ENCODE peak calls at places on chromosomes 7 and 10, in five cellular contexts. One of them, this sample, is unnamed.

GRCh38 chr10:24206926-24207701 is 1.8 kb upstream of the KIAA1217 start:
- DNase-seq in SK-N-SH: peak
- DNase-seq in K562: no peak
- DNase-seq in mesenchymal stem cell: no peak
- DNase-seq in neuronal stem cell: no peak
- DNase-seq in this sample: no peak

GRCh38 chr10:85548038-85548437 is 818.6 kb downstream of the GRID1 start:
- DNase-seq in K562: no peak
- DNase-seq in mesenchymal stem cell: peak
- DNase-seq in neuronal stem cell: peak
- DNase-seq in SK-N-SH: peak
- DNase-seq in this sample: peak

GRCh38 chr10:51915031-51915542 is 215.7 kb upstream of the CSTF2T start:
- DNase-seq in neuronal stem cell: no peak
- DNase-seq in K562: no peak
- DNase-seq in mesenchymal stem cell: no peak
- DNase-seq in SK-N-SH: no peak
- DNase-seq in this sample: no peak

GRCh38 chr7:284762-285722 is 4.9 kb upstream of the FOXL3 start:
- DNase-seq in K562: no peak
- DNase-seq in SK-N-SH: no peak
- DNase-seq in mesenchymal stem cell: no peak
- DNase-seq in neuronal stem cell: no peak
- DNase-seq in this sample: no peak

GRCh38 chr7:12030116-12030515 is 181.0 kb upstream of the TMEM106B start:
- DNase-seq in mesenchymal stem cell: peak
- DNase-seq in K562: no peak
- DNase-seq in SK-N-SH: no peak
- DNase-seq in neuronal stem cell: no peak
- DNase-seq in this sample: no peak

GRCh38 chr7:154568346-154568745 is 434.6 kb downstream of the PAXIP1 start:
- DNase-seq in mesenchymal stem cell: no peak
- DNase-seq in K562: no peak
- DNase-seq in neuronal stem cell: no peak
- DNase-seq in SK-N-SH: no peak
- DNase-seq in this sample: no peak

GRCh38 chr7:158650821-158651225 is 53.8 kb downstream of the NCAPG2 start:
- DNase-seq in neuronal stem cell: no peak
- DNase-seq in K562: no peak
- DNase-seq in mesenchymal stem cell: peak
- DNase-seq in SK-N-SH: no peak
- DNase-seq in this sample: no peak

GRCh38 chr10:125521721-125522680 is 161.0 kb downstream of the TEX36 start:
- DNase-seq in SK-N-SH: peak
- DNase-seq in K562: peak
- DNase-seq in neuronal stem cell: no peak
- DNase-seq in mesenchymal stem cell: no peak
- DNase-seq in this sample: no peak

GRCh38 chr7:2812119-2812487 is 32.0 kb downstream of the GNA12 start:
- DNase-seq in SK-N-SH: no peak
- DNase-seq in mesenchymal stem cell: no peak
- DNase-seq in neuronal stem cell: no peak
- DNase-seq in K562: no peak
- DNase-seq in this sample: no peak

GRCh38 chr7:2054927-2055326 is 177.8 kb downstream of the MAD1L1 start:
- DNase-seq in K562: no peak
- DNase-seq in neuronal stem cell: no peak
- DNase-seq in mesenchymal stem cell: no peak
- DNase-seq in SK-N-SH: no peak
- DNase-seq in this sample: no peak

GRCh38 chr7:604038-604883 is 84.6 kb upstream of the PDGFA start:
- DNase-seq in neuronal stem cell: no peak
- DNase-seq in SK-N-SH: no peak
- DNase-seq in K562: peak
- DNase-seq in mesenchymal stem cell: peak
- DNase-seq in this sample: peak

GRCh38 chr7:16668049-16668858 is 22.3 kb downstream of the BZW2 start:
- DNase-seq in SK-N-SH: peak
- DNase-seq in neuronal stem cell: no peak
- DNase-seq in mesenchymal stem cell: peak
- DNase-seq in K562: peak
- DNase-seq in this sample: no peak

GRCh38 chr10:68423522-68423921 is 16.4 kb upstream of the RUFY2 start:
- DNase-seq in K562: no peak
- DNase-seq in mesenchymal stem cell: no peak
- DNase-seq in SK-N-SH: no peak
- DNase-seq in neuronal stem cell: no peak
- DNase-seq in this sample: no peak

GRCh38 chr10:132704008-132704814 is 81.7 kb downstream of the NKX6-2 start:
- DNase-seq in neuronal stem cell: no peak
- DNase-seq in SK-N-SH: no peak
- DNase-seq in K562: no peak
- DNase-seq in mesenchymal stem cell: no peak
- DNase-seq in this sample: no peak

GRCh38 chr7:74454059-74454947 is 597 bp downstream of the GTF2IRD1 start:
- DNase-seq in SK-N-SH: peak
- DNase-seq in K562: peak
- DNase-seq in neuronal stem cell: no peak
- DNase-seq in mesenchymal stem cell: no peak
- DNase-seq in this sample: no peak

GRCh38 chr10:132722391-132722790 is 63.6 kb downstream of the NKX6-2 start:
- DNase-seq in neuronal stem cell: no peak
- DNase-seq in SK-N-SH: no peak
- DNase-seq in K562: no peak
- DNase-seq in mesenchymal stem cell: no peak
- DNase-seq in this sample: no peak

GRCh38 chr7:140297192-140297591 is 101.1 kb downstream of the SLC37A3 start:
- DNase-seq in mesenchymal stem cell: no peak
- DNase-seq in K562: no peak
- DNase-seq in SK-N-SH: no peak
- DNase-seq in neuronal stem cell: no peak
- DNase-seq in this sample: no peak

GRCh38 chr7:43647314-43647691 is 64.4 kb downstream of the STK17A start:
- DNase-seq in mesenchymal stem cell: peak
- DNase-seq in SK-N-SH: no peak
- DNase-seq in K562: no peak
- DNase-seq in neuronal stem cell: peak
- DNase-seq in this sample: no peak

GRCh38 chr10:79472449-79472848 is 27.0 kb upstream of the ZCCHC24 start:
- DNase-seq in K562: no peak
- DNase-seq in mesenchymal stem cell: no peak
- DNase-seq in SK-N-SH: no peak
- DNase-seq in neuronal stem cell: no peak
- DNase-seq in this sample: no peak

GRCh38 chr10:24385776-24386175 is 176.8 kb downstream of the KIAA1217 start:
- DNase-seq in K562: no peak
- DNase-seq in neuronal stem cell: no peak
- DNase-seq in mesenchymal stem cell: peak
- DNase-seq in SK-N-SH: no peak
- DNase-seq in this sample: no peak

GRCh38 chr7:43535810-43536585 is 46.9 kb upstream of the STK17A start:
- DNase-seq in neuronal stem cell: no peak
- DNase-seq in SK-N-SH: no peak
- DNase-seq in mesenchymal stem cell: peak
- DNase-seq in K562: no peak
- DNase-seq in this sample: no peak

GRCh38 chr7:84364708-84365107 is 170.1 kb upstream of the SEMA3A start:
- DNase-seq in neuronal stem cell: no peak
- DNase-seq in mesenchymal stem cell: peak
- DNase-seq in K562: no peak
- DNase-seq in SK-N-SH: no peak
- DNase-seq in this sample: no peak

GRCh38 chr10:2341298-2341697 is 604.0 kb upstream of the ADARB2 start:
- DNase-seq in K562: no peak
- DNase-seq in SK-N-SH: no peak
- DNase-seq in mesenchymal stem cell: no peak
- DNase-seq in neuronal stem cell: no peak
- DNase-seq in this sample: no peak

GRCh38 chr7:51569176-51569575 is 252.6 kb upstream of the COBL start:
- DNase-seq in mesenchymal stem cell: no peak
- DNase-seq in K562: no peak
- DNase-seq in neuronal stem cell: no peak
- DNase-seq in SK-N-SH: no peak
- DNase-seq in this sample: no peak

GRCh38 chr10:58856508-58857240 is 319.8 kb upstream of the PHYHIPL start:
- DNase-seq in neuronal stem cell: no peak
- DNase-seq in SK-N-SH: no peak
- DNase-seq in K562: no peak
- DNase-seq in mesenchymal stem cell: peak
- DNase-seq in this sample: no peak

GRCh38 chr7:127704211-127704610 is 52.2 kb downstream of the SND1 start:
- DNase-seq in mesenchymal stem cell: no peak
- DNase-seq in K562: no peak
- DNase-seq in neuronal stem cell: no peak
- DNase-seq in SK-N-SH: no peak
- DNase-seq in this sample: no peak

GRCh38 chr7:139034855-139035587 is 821 bp downstream of the ZC3HAV1L start:
- DNase-seq in mesenchymal stem cell: peak
- DNase-seq in K562: no peak
- DNase-seq in neuronal stem cell: no peak
- DNase-seq in SK-N-SH: peak
- DNase-seq in this sample: no peak

GRCh38 chr10:95279042-95279820 is 11.6 kb downstream of the PDLIM1 start:
- DNase-seq in neuronal stem cell: no peak
- DNase-seq in K562: no peak
- DNase-seq in SK-N-SH: no peak
- DNase-seq in mesenchymal stem cell: peak
- DNase-seq in this sample: no peak

DNA sequence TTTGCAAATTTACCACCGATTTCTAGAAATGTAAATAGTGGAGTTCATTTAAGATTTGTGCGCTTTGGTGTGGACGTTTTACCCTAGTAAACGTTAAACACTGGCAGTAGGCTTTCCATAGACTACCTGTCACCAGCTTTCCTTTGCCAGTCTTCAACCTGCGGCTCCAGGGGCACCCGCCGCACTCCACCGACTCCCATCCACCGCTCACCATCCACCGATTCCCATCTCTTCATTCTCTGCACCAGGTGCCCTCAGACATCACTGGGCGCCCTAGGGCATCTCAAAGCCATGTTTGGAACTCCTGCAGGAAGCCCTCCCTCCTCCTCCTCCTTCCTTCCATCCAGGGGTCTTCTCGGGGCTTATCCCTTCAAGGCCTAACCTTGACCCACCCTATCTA is 1.4 kb upstream of the AP5Z1 start:
- DNase-seq in neuronal stem cell: no peak
- DNase-seq in mesenchymal stem cell: no peak
- DNase-seq in K562: no peak
- DNase-seq in SK-N-SH: no peak
- DNase-seq in this sample: no peak
- H2AFZ ChIP-seq in neuronal stem cell: no peak
- H2AFZ ChIP-seq in mesenchymal stem cell: no peak
- H2AFZ ChIP-seq in K562: no peak
- H2AFZ ChIP-seq in SK-N-SH: peak
- H2AFZ ChIP-seq in this sample: no peak

GRCh38 chr10:105969884-105970377 is 1194.6 kb downstream of the SORCS1 start:
- DNase-seq in SK-N-SH: no peak
- DNase-seq in mesenchymal stem cell: no peak
- DNase-seq in K562: no peak
- DNase-seq in neuronal stem cell: no peak
- DNase-seq in this sample: no peak

GRCh38 chr10:105973912-105974311 is 1190.6 kb downstream of the SORCS1 start:
- DNase-seq in mesenchymal stem cell: no peak
- DNase-seq in neuronal stem cell: no peak
- DNase-seq in SK-N-SH: no peak
- DNase-seq in K562: no peak
- DNase-seq in this sample: no peak

GRCh38 chr10:105974803-105975456 is 1189.6 kb downstream of the SORCS1 start:
- DNase-seq in neuronal stem cell: no peak
- DNase-seq in K562: no peak
- DNase-seq in SK-N-SH: no peak
- DNase-seq in mesenchymal stem cell: no peak
- DNase-seq in this sample: no peak

GRCh38 chr10:105971460-105971859 is 1193.0 kb downstream of the SORCS1 start:
- DNase-seq in SK-N-SH: no peak
- DNase-seq in neuronal stem cell: no peak
- DNase-seq in K562: no peak
- DNase-seq in mesenchymal stem cell: no peak
- DNase-seq in this sample: no peak

GRCh38 chr10:105973252-105973877 is 1191.1 kb downstream of the SORCS1 start:
- DNase-seq in K562: no peak
- DNase-seq in mesenchymal stem cell: no peak
- DNase-seq in neuronal stem cell: no peak
- DNase-seq in SK-N-SH: peak
- DNase-seq in this sample: no peak
- H2AFZ ChIP-seq in K562: no peak
- H2AFZ ChIP-seq in mesenchymal stem cell: no peak
- H2AFZ ChIP-seq in neuronal stem cell: peak
- H2AFZ ChIP-seq in SK-N-SH: no peak
- H2AFZ ChIP-seq in this sample: no peak

DNA sequence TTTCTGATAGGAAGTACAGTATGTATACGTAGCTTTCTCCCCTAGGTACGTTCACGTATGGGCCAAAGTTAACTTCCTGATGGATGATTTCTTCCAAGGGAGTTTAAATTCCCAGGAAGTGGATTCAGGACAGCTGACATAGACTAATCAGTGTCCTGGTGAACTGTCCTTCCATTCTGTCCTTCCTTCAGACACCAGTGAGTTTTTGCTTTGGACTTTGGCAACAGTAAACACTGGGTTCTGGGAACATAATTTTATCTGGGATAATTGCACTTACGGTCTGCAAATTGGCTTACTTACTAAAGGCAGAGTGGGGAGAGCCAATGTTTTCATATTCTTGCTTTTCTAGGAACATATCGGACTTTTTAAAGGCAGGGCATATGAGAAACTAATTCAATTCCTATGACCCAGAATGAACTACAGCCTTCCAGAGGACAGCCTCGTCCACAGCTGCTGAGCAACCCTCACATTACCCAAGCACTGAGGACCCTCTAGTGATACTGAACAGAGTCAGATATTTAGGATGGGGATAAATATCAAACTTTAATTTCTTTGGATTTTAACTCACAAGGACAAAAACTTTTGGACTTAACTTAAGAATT is 97.9 kb downstream of the RAB18 start:
- DNase-seq in neuronal stem cell: no peak
- DNase-seq in K562: no peak
- DNase-seq in SK-N-SH: no peak
- DNase-seq in mesenchymal stem cell: no peak
- DNase-seq in this sample: no peak
- H2AFZ ChIP-seq in neuronal stem cell: no peak
- H2AFZ ChIP-seq in K562: no peak
- H2AFZ ChIP-seq in SK-N-SH: peak
- H2AFZ ChIP-seq in mesenchymal stem cell: no peak
- H2AFZ ChIP-seq in this sample: no peak

DNA sequence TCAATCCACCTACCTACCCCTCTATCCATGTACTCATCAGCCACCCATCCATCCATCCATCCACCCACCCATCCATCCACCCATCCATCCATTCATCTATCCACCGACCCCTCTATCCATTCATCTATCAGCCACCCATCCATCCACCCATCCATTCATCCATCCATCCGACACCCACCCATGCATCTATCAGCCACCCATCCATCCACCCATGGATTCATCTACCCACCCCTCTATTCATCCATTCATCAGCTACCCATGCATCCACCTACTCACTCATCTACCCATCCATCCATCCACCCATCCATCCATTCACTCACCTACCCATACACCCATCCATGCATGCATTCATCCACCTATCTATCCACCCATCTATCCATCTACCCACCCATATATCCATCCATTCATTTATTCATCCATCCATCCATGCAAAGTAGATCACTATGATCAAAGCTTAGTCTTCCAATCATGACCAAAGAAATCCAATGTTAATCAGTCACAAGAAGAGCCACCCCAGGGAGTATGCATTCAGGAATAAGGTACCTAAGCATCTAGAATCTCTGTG is 27.7 kb upstream of the ZNF467 start:
- DNase-seq in K562: no peak
- DNase-seq in neuronal stem cell: no peak
- DNase-seq in SK-N-SH: no peak
- DNase-seq in mesenchymal stem cell: no peak
- DNase-seq in this sample: no peak
- H2AFZ ChIP-seq in K562: no peak
- H2AFZ ChIP-seq in neuronal stem cell: no peak
- H2AFZ ChIP-seq in SK-N-SH: no peak
- H2AFZ ChIP-seq in mesenchymal stem cell: no peak
- H2AFZ ChIP-seq in this sample: no peak